ENCODE peak calls at places on chromosome X, in four cellular contexts. N, C, T and E are unnamed samples. For H3K4me1, the result is how much of the 10 kb centered on the place peaks cover.

GRCh38 chrX:20433376-20433775 is 166.7 kb upstream of the RPS6KA3 start:
- DNase-seq in N (no peak), C (no peak), T (no peak), E (no peak)

GRCh38 chrX:46957299-46957698 is 45.1 kb downstream of the JADE3 start:
- DNase-seq in N (no peak), C (no peak), T (no peak), E (no peak)

GRCh38 chrX:47059142-47059874 is 18.9 kb upstream of the RGN start:
- DNase-seq in N (no peak), C (no peak), T (no peak), E (no peak)

GRCh38 chrX:151722241-151722846 is 6.5 kb downstream of the FATE1 start:
- DNase-seq in N (no peak), C (peak), T (peak), E (no peak)

GRCh38 chrX:2756534-2756933 is 4.7 kb downstream of the XG start:
- DNase-seq in N (no peak), C (no peak), T (no peak), E (no peak)

GRCh38 chrX:19869195-19869594 is 18.2 kb downstream of the SH3KBP1 start:
- DNase-seq in N (no peak), C (no peak), T (no peak), E (no peak)

GRCh38 chrX:150533863-150534262 is 34.6 kb upstream of the MTM1 start:
- DNase-seq in N (no peak), C (no peak), T (no peak), E (no peak)

GRCh38 chrX:54357414-54358377 is at the start of gene WNK3:
- DNase-seq in N (peak), C (peak), T (peak), E (peak)

GRCh38 chrX:10636337-10636736 is 16.0 kb upstream of the MID1 start:
- DNase-seq in N (no peak), C (peak), T (peak), E (peak)

GRCh38 chrX:65677954-65678469 is 10.6 kb downstream of the MSN start:
- DNase-seq in N (no peak), C (no peak), T (peak), E (peak)

GRCh38 chrX:101260435-101260834 is 30.7 kb downstream of the TAF7L start:
- DNase-seq in N (no peak), C (no peak), T (no peak), E (no peak)

GRCh38 chrX:83829874-83830273 is 31.1 kb upstream of the CYLC1 start:
- DNase-seq in N (no peak), C (no peak), T (no peak), E (no peak)

GRCh38 chrX:101051153-101051548 is 760 bp downstream of the TRMT2B start:
- DNase-seq in N (no peak), C (no peak), T (peak), E (peak)

GRCh38 chrX:40468033-40468979 is 112.5 kb upstream of the ATP6AP2 start:
- DNase-seq in N (no peak), C (peak), T (peak), E (peak)

GRCh38 chrX:71118985-71119535 is 664 bp downstream of the MED12 start:
- DNase-seq in N (no peak), C (no peak), T (no peak), E (peak)

GRCh38 chrX:30572004-30572403 is 5.6 kb downstream of the TASL start:
- DNase-seq in N (no peak), C (no peak), T (no peak), E (no peak)

GRCh38 chrX:10634681-10635161 is 14.3 kb upstream of the MID1 start:
- DNase-seq in N (no peak), C (no peak), T (no peak), E (no peak)

GRCh38 chrX:103629295-103630170 is 758 bp downstream of the TCEAL1 start:
- DNase-seq in N (no peak), C (peak), T (peak), E (peak)

GRCh38 chrX:16368696-16369095 is 201.4 kb downstream of the MAGEB17 start:
- DNase-seq in N (no peak), C (no peak), T (no peak), E (no peak)

GRCh38 chrX:44330227-44330626 is 13.2 kb downstream of the EFHC2 start:
- DNase-seq in N (no peak), C (no peak), T (no peak), E (no peak)

GRCh38 chrX:47540754-47541538 is 20.1 kb upstream of the ARAF start:
- DNase-seq in N (no peak), C (peak), T (peak), E (peak)

GRCh38 chrX:46653482-46653881 is 79.9 kb downstream of the CHST7 start:
- DNase-seq in N (no peak), C (no peak), T (no peak), E (no peak)

GRCh38 chrX:130196453-130196852 is 24.7 kb downstream of the RAB33A start:
- DNase-seq in N (no peak), C (no peak), T (no peak), E (no peak)

GRCh38 chrX:130197464-130197863 is 25.7 kb downstream of the RAB33A start:
- DNase-seq in N (no peak), C (no peak), T (no peak), E (no peak)
- H3K4me1 ChIP-seq in N (under half), C (under half), T (under half), E (under half)

GRCh38 chrX:95505721-95506120 is 1178.9 kb upstream of the DIAPH2 start:
- DNase-seq in N (no peak), C (no peak), T (no peak), E (no peak)
- TF ChIP-seq POLR2A in N (no peak), C (no peak), T (no peak), E (no peak)

DNA sequence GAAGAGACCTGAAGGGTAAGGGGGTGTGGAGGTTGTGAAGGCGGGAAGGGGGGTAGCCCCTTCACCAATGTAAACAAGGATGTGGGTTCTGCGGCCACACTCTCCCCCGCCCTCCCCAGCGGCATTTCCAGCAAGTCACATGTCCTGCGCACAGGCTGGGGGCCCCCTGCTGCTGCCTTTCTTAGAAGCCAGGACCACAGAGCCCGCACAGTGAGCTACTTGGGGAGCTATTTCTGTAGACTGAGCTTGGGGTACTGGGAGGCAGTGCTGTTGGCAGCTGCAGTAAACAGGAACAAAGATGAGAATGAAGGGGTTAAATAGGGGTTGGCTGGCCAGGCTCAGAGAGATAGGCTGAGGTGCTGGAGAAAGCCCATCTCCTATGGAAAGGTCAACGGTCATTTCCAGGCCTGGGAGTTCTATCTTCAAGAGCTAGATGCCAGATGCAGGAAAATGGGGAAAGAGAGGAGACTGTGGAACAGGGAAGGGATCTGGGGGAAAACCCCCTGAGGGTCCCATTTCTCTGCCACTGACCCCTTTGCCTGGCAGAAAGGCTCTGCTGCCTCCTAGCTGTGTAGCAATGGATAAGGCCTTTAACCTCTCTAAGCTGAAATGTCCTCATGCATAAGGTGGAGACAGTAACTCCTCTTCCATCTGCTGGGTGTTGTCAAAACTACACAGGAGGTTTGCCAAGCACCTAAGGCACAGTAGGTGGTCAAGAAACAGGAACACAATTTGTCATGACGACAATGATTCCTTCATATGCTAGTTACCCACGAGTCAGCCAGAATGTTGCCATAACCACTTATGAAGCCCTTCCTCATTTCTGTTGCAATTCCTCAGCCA is 18.5 kb upstream of the PIM2 start:
- DNase-seq in N (peak), C (peak), T (peak), E (no peak)
- H3K4me3 ChIP-seq in N (no peak), C (no peak), T (no peak), E (no peak)

GRCh38 chrX:119067023-119067739 is 5.6 kb upstream of the CT47C1 start:
- DNase-seq in N (no peak), C (peak), T (peak), E (peak)

GRCh38 chrX:119069128-119069527 is 3.7 kb upstream of the CT47C1 start:
- DNase-seq in N (no peak), C (no peak), T (no peak), E (no peak)

GRCh38 chrX:119072771-119073170 is at the start of gene CT47C1:
- DNase-seq in N (no peak), C (no peak), T (no peak), E (no peak)

GRCh38 chrX:119071381-119071780 is 1.4 kb upstream of the CT47C1 start:
- DNase-seq in N (no peak), C (no peak), T (no peak), E (no peak)

GRCh38 chrX:119069762-119070161 is 3.0 kb upstream of the CT47C1 start:
- DNase-seq in N (no peak), C (no peak), T (no peak), E (no peak)
- H3K4me1 ChIP-seq in N (under half), C (under half), T (under half), E (under half)